ENCODE peak calls at places on chromosomes 1 and 21, in four cellular contexts. A is K562, R is HepG2, Q is GM12878. O is an unnamed sample.
A peak's percentile ranks its signal among the peaks of the same experiment; 100 is the strongest.

GRCh38 chr1:51570063-51570720 is 46.7 kb upstream of the OSBPL9 start:
- DNase-seq in R (no peak), A (no peak), Q (no peak), O (no peak)

GRCh38 chr1:38071530-38072266 is 25.1 kb upstream of the POU3F1 start:
- DNase-seq in R (peak; percentile 17), Q (no peak), A (peak; percentile 47), O (no peak)

GRCh38 chr1:43440358-43440757 is 13.4 kb downstream of the HYI start:
- DNase-seq in Q (no peak), A (no peak), R (no peak), O (no peak)

GRCh38 chr21:46071082-46071481 is 26.8 kb upstream of the COL6A2 start:
- DNase-seq in Q (no peak), R (no peak), A (no peak), O (no peak)

GRCh38 chr21:44521928-44522752 is 17.9 kb downstream of the KRTAP10-1 start:
- DNase-seq in A (no peak), Q (no peak), R (no peak), O (peak; percentile 18)

GRCh38 chr1:56189946-56190920 is 389.1 kb downstream of the PLPP3 start:
- DNase-seq in A (no peak), R (peak; percentile 99), Q (no peak), O (peak; percentile 39)

GRCh38 chr1:7478797-7479499 is 292.1 kb upstream of the VAMP3 start:
- DNase-seq in R (no peak), A (no peak), Q (no peak), O (no peak)

GRCh38 chr1:43556772-43557171 is 26.1 kb downstream of the PTPRF start:
- DNase-seq in Q (no peak), R (no peak), A (no peak), O (no peak)

GRCh38 chr1:242890211-242890741 is 364.8 kb downstream of the CEP170 start:
- DNase-seq in R (no peak), A (no peak), Q (no peak), O (peak; percentile 85)

GRCh38 chr1:87436534-87436933 is 107.9 kb downstream of the LMO4 start:
- DNase-seq in A (no peak), Q (no peak), R (no peak), O (no peak)

GRCh38 chr1:17198476-17199258 is 6.3 kb upstream of the PADI1 start:
- DNase-seq in R (no peak), Q (no peak), A (no peak), O (no peak)

GRCh38 chr1:69263982-69264381 is 303.7 kb upstream of the LRRC7 start:
- DNase-seq in A (no peak), Q (no peak), R (no peak), O (no peak)

GRCh38 chr1:64531057-64531456 is 61.1 kb downstream of the CACHD1 start:
- DNase-seq in A (no peak), Q (no peak), R (no peak), O (no peak)

GRCh38 chr21:32653326-32653901 is 41.2 kb upstream of the CFAP298 start:
- DNase-seq in R (peak; percentile 37), A (peak; percentile 65), Q (no peak), O (peak; percentile 40)

GRCh38 chr1:115084902-115085505 is 4.3 kb downstream of the TSPAN2 start:
- DNase-seq in Q (no peak), A (no peak), R (no peak), O (no peak)

GRCh38 chr1:226687476-226687875 is 51.6 kb downstream of the ITPKB start:
- DNase-seq in R (no peak), A (no peak), Q (no peak), O (no peak)

GRCh38 chr1:173669491-173669941 is at the start of gene ANKRD45:
- DNase-seq in Q (no peak), R (no peak), A (no peak), O (peak; percentile 88)

GRCh38 chr1:21939650-21940374 is 2.7 kb upstream of the HSPG2 start:
- DNase-seq in A (peak; percentile 47), Q (no peak), R (peak; percentile 83), O (no peak)

GRCh38 chr1:229479660-229480399 is 28.3 kb downstream of the NUP133 start:
- DNase-seq in Q (peak; percentile 58), A (no peak), R (no peak), O (no peak)

GRCh38 chr1:153217212-153217611 is at the start of gene PRR9:
- DNase-seq in A (no peak), R (no peak), Q (no peak), O (no peak)

GRCh38 chr1:12052008-12052573 is 11.0 kb upstream of the TNFRSF8 start:
- DNase-seq in A (peak; percentile 81), R (no peak), Q (peak; percentile 96), O (no peak)

GRCh38 chr21:36038701-36039497 is 21.4 kb downstream of the SETD4 start:
- DNase-seq in Q (no peak), A (no peak), R (no peak), O (no peak)

GRCh38 chr1:76190749-76191424 is 116.3 kb downstream of the ST6GALNAC3 start:
- DNase-seq in Q (no peak), A (no peak), R (no peak), O (no peak)

GRCh38 chr1:159562680-159563079 is 24.9 kb upstream of the APCS start:
- DNase-seq in A (no peak), Q (no peak), R (no peak), O (no peak)

DNA sequence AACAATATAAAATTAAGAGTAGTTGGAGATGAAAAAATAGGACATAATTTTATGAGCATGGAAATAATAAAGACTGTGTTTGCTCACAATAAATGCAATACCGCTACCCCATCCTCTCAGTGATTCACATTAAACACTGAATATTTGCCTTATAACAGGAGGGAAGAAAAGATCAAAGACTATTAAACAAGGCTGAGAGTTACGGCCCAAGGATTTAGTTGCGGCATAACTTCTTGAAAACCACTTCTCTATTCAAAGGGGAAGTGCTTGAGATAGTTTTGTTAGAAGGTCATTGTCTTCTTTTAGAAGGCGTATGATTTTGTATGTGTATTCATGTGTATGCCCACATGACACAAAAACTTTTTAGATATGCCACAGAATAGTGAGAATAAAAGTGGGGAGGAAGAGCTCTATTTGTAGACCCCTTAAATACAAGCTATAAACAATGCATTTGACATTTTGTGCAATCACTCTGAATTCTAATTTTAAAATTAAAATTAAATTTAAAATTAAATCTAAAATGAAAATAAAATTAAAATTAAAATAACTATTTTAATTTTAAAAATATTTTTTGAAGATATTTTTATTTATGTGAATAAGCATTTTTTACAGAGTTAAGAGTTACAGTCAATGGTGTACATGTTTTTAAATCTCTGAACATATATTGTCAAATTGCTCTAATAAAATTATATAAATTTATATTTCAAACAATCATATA is 986.6 kb upstream of the ADAMTS5 start:
- DNase-seq in A (no peak), R (no peak), Q (no peak), O (no peak)
- TF ChIP-seq NR2C2 in A (no peak), R (no peak), Q (no peak), O (no peak)

GRCh38 chr1:15797614-15798390 is 9.6 kb downstream of the UQCRHL start:
- DNase-seq in R (no peak), A (peak; percentile 8), Q (no peak), O (no peak)

GRCh38 chr1:15799004-15799867 is 8.2 kb downstream of the UQCRHL start:
- DNase-seq in R (peak; percentile 61), A (peak; percentile 22), Q (no peak), O (no peak)

GRCh38 chr1:15802234-15802965 is 5.0 kb downstream of the UQCRHL start:
- DNase-seq in Q (no peak), R (no peak), A (peak; percentile 6), O (no peak)

GRCh38 chr1:15803380-15803779 is 4.1 kb downstream of the UQCRHL start:
- DNase-seq in A (peak; percentile 37), R (peak; percentile 48), Q (no peak), O (peak; percentile 36)

GRCh38 chr1:15799928-15800835 is 7.3 kb downstream of the UQCRHL start:
- DNase-seq in Q (no peak), R (peak; percentile 98), A (peak; percentile 85), O (peak; percentile 37)
- TF ChIP-seq NR2C2 in Q (no peak), R (peak; percentile 78), A (peak; percentile 94), O (no peak)

GRCh38 chr1:206685749-206686485 is 1.2 kb downstream of the MAPKAPK2 start:
- DNase-seq in R (peak; percentile 54), Q (no peak), A (peak; percentile 77), O (peak; percentile 44)
- TF ChIP-seq NR2C2 in R (peak; percentile 49), Q (no peak), A (no peak), O (no peak)

GRCh38 chr1:48196168-48196716 is 26.3 kb upstream of the SLC5A9 start:
- DNase-seq in Q (no peak), A (no peak), R (no peak), O (no peak)
- TF ChIP-seq NR2C2 in Q (no peak), A (no peak), R (no peak), O (no peak)

DNA sequence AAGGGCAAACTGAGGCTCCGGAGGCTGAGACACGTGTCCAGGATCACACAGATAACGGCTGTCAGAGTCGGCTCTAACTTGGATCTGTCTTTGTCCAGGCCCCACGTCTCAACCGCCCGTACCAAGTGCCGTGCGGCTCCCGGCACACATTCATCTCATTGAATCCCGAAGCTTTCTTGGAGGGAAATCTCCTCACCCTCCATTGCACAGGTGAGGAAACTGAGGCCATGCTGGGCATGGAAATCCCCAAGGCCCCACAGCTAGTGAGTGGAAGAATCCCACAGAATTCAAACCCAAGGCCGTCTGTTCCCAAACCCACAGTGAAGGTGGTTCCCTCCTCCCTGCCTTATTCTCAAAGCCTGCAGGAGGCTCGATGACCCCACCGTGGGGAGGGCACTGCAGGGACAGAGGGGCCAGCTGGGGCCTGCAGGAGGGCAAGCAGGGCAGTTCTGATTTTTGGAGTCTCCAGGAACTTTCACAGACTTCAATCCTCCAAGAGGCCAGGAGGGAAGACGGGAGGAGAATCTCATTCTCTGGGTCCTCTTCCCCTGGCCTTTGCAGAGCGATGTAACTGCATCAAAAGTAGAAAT is 437.8 kb downstream of the MATN1 start:
- DNase-seq in R (no peak), A (no peak), Q (no peak), O (no peak)
- TF ChIP-seq NR2C2 in R (no peak), A (no peak), Q (no peak), O (no peak)

DNA sequence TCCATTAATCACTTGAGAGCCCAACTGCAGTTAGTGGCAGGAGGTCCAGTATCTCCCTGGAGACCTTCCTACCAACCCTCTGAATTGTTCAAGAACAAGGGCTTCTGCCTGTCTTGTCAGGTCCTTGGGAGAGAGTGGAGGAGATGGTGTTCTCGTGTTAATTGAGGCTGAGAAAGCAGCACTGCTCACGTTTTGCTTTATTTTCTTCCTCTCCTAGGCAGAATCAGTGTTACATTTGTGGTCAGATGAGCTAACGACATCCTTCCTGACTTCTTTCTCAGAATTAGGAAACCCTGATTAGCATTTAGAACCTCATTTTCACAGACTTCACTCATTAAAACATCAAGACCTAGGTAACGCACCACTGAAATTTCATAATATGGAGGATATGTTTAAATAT is 26.4 kb upstream of the LRIG2 start:
- DNase-seq in A (no peak), Q (no peak), R (no peak), O (no peak)
- TF ChIP-seq NR2C2 in A (no peak), Q (no peak), R (no peak), O (no peak)

DNA sequence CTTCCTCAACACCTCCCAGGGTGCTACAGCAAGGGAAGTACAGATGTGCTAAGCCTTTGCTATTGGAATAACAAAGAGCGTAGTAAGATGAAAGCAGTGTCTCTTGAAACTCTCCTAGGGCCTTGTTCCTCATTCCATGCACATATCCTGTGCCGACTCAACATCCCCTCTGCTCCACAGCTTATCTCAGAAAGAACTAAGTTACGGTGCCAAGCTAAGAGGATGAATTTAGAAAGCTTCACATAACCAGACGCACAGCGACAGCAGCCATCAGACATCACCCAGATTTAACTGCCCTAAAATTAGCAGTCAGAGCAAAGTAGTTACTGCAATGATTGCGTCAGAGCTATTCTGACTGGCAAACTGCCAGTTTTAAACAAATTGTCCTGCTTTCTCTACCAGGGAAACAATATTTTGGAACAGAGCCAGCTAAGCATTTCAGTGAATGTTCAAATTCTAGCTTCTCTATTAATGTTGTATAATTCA is 9.5 kb downstream of the SIPA1L2 start:
- DNase-seq in A (no peak), R (no peak), Q (no peak), O (no peak)
- TF ChIP-seq NR2C2 in A (no peak), R (no peak), Q (no peak), O (no peak)

GRCh38 chr1:81801032-81801833 is 499 bp downstream of the ADGRL2 start:
- DNase-seq in R (peak; percentile 59), A (no peak), Q (no peak), O (peak; percentile 78)
- TF ChIP-seq NR2C2 in R (no peak), A (no peak), Q (no peak), O (no peak)

O was measured in WTC11.